ENCODE peak calls at places on chromosomes 12 and 14, in four cellular contexts. C, I, V and J are unnamed samples.

GRCh38 chr12:68259318-68259940 is 6.0 kb upstream of the IL22 start:
- DNase-seq in V (no peak), C (no peak), I (no peak), J (no peak)

GRCh38 chr12:42382013-42382696 is 56.2 kb downstream of the PPHLN1 start:
- DNase-seq in I (no peak), V (no peak), C (no peak), J (no peak)

GRCh38 chr12:128801879-128802391 is 21.8 kb downstream of the SLC15A4 start:
- DNase-seq in C (no peak), I (no peak), V (no peak), J (no peak)

GRCh38 chr12:49058366-49059062 is 2.1 kb downstream of the KMT2D start:
- DNase-seq in V (no peak), I (no peak), C (no peak), J (no peak)

GRCh38 chr12:34400423-34400881 is 378.2 kb downstream of the ALG10 start:
- DNase-seq in V (no peak), C (no peak), I (peak), J (no peak)

GRCh38 chr12:46124848-46125619 is 134.7 kb upstream of the SCAF11 start:
- DNase-seq in V (peak), C (peak), I (no peak), J (peak)

GRCh38 chr14:98946995-98947394 is 325.0 kb downstream of the BCL11B start:
- DNase-seq in I (no peak), C (no peak), V (no peak), J (no peak)

GRCh38 chr14:66254066-66254465 is 232.1 kb upstream of the CCDC196 start:
- DNase-seq in I (no peak), C (no peak), V (no peak), J (no peak)

GRCh38 chr12:69120331-69120730 is 119.0 kb upstream of the CPSF6 start:
- DNase-seq in V (no peak), I (no peak), C (no peak), J (no peak)

GRCh38 chr14:66596241-66596985 is 88.5 kb downstream of the GPHN start:
- DNase-seq in I (no peak), C (no peak), V (no peak), J (no peak)